ENCODE peak calls at places on chromosome 9, in six cellular contexts. S, K, Y, V, Q and M are unnamed samples.

GRCh38 chr9:10252174-10252573 is 360.6 kb downstream of the PTPRD start:
- DNase-seq in S (no peak), K (no peak), Y (no peak), V (no peak), Q (no peak), M (no peak)

GRCh38 chr9:124818431-124819281 is 34.6 kb upstream of the WDR38 start:
- DNase-seq in S (no peak), K (no peak), Y (peak), V (no peak), Q (no peak), M (peak)

GRCh38 chr9:134575817-134576176 is 65.8 kb upstream of the COL5A1 start:
- DNase-seq in S (no peak), K (no peak), Y (no peak), V (no peak), Q (no peak), M (no peak)

GRCh38 chr9:38350529-38350928 is 42.0 kb upstream of the ALDH1B1 start:
- DNase-seq in S (no peak), K (no peak), Y (no peak), V (no peak), Q (no peak), M (no peak)

GRCh38 chr9:2362170-2362569 is 259.4 kb upstream of the VLDLR start:
- DNase-seq in S (no peak), K (no peak), Y (no peak), V (no peak), Q (no peak), M (no peak)

GRCh38 chr9:11973511-11973910 is 719.7 kb upstream of the TYRP1 start:
- DNase-seq in S (no peak), K (no peak), Y (no peak), V (no peak), Q (no peak), M (no peak)

GRCh38 chr9:115921301-115921700 is 232.3 kb upstream of the PAPPA start:
- DNase-seq in S (no peak), K (no peak), Y (no peak), V (no peak), Q (no peak), M (no peak)

GRCh38 chr9:126329476-126330275 is 3.0 kb downstream of the MVB12B start:
- DNase-seq in S (no peak), K (no peak), Y (no peak), V (no peak), Q (no peak), M (no peak)

GRCh38 chr9:83231039-83231438 is 168.1 kb upstream of the RASEF start:
- DNase-seq in S (no peak), K (no peak), Y (no peak), V (no peak), Q (no peak), M (no peak)

GRCh38 chr9:35911690-35912089 is 2.4 kb downstream of the SPAAR start:
- DNase-seq in S (no peak), K (peak), Y (no peak), V (no peak), Q (no peak), M (no peak)

GRCh38 chr9:129746092-129746760 is 6.6 kb downstream of the PTGES start:
- DNase-seq in S (no peak), K (no peak), Y (no peak), V (no peak), Q (no peak), M (no peak)

GRCh38 chr9:89137548-89138462 is 40.8 kb downstream of the SHC3 start:
- DNase-seq in S (no peak), K (peak), Y (peak), V (peak), Q (no peak), M (no peak)

GRCh38 chr9:68947842-68948569 is 65.9 kb downstream of the PRKACG start:
- DNase-seq in S (no peak), K (no peak), Y (no peak), V (no peak), Q (no peak), M (no peak)

GRCh38 chr9:136790640-136791465 is at the start of gene TMEM141:
- DNase-seq in S (peak), K (peak), Y (peak), V (peak), Q (peak), M (peak)